ENCODE peak calls at places on chromosomes 4 and X, in four cellular contexts. N, R, U and G are unnamed samples.

GRCh38 chrX:12825801-12826200 is 34.6 kb downstream of the PRPS2 start:
- DNase-seq in N (no peak), R (no peak), U (no peak), G (no peak)

GRCh38 chrX:134167804-134168203 is 69.2 kb upstream of the CCDC160 start:
- DNase-seq in N (no peak), R (no peak), U (no peak), G (no peak)

GRCh38 chr4:158818595-158818994 is 49.8 kb downstream of the FNIP2 start:
- DNase-seq in N (no peak), R (no peak), U (no peak), G (no peak)

GRCh38 chrX:105126201-105126600 is 94.3 kb downstream of the TEX13A start:
- DNase-seq in N (no peak), R (no peak), U (no peak), G (no peak)

GRCh38 chr4:2929469-2929868 is 33.7 kb downstream of the NOP14 start:
- DNase-seq in N (no peak), R (peak; percentile 16), U (no peak), G (no peak)

GRCh38 chrX:13897571-13897970 is 80.7 kb upstream of the GPM6B start:
- DNase-seq in N (no peak), R (no peak), U (no peak), G (no peak)

GRCh38 chr4:161329852-161330251 is 833.9 kb downstream of the FSTL5 start:
- DNase-seq in N (no peak), R (no peak), U (no peak), G (no peak)

GRCh38 chr4:13495753-13496152 is 11.6 kb upstream of the RAB28 start:
- DNase-seq in N (no peak), R (no peak), U (no peak), G (no peak)

GRCh38 chr4:102022343-102022742 is 231.8 kb downstream of the BANK1 start:
- DNase-seq in N (no peak), R (no peak), U (no peak), G (no peak)

GRCh38 chr4:150722908-150723362 is 141.0 kb downstream of the MAB21L2 start:
- DNase-seq in N (peak; percentile 8), R (peak; percentile 51), U (no peak), G (peak; percentile 88)

GRCh38 chr4:2879026-2879425 is 35.4 kb downstream of the ADD1 start:
- DNase-seq in N (no peak), R (no peak), U (no peak), G (no peak)

GRCh38 chr4:28232376-28232775 is 1371.7 kb downstream of the STIM2 start:
- DNase-seq in N (no peak), R (no peak), U (no peak), G (no peak)

GRCh38 chrX:110212299-110212698 is 105.6 kb downstream of the AMMECR1 start:
- DNase-seq in N (no peak), R (no peak), U (no peak), G (no peak)

GRCh38 chr4:44495136-44495535 is 46.5 kb upstream of the KCTD8 start:
- DNase-seq in N (no peak), R (no peak), U (no peak), G (no peak)

GRCh38 chr4:108881190-108881589 is 118.3 kb upstream of the ETNPPL start:
- DNase-seq in N (no peak), R (no peak), U (no peak), G (no peak)

GRCh38 chrX:40780123-40780522 is 44.8 kb upstream of the MED14 start:
- DNase-seq in N (no peak), R (no peak), U (no peak), G (peak; percentile 29)

GRCh38 chrX:23756165-23756564 is 13.1 kb upstream of the ACOT9 start:
- DNase-seq in N (peak; percentile 80), R (peak; percentile 25), U (peak; percentile 61), G (peak; percentile 27)

GRCh38 chr4:74428278-74428677 is 16.7 kb upstream of the AREG start:
- DNase-seq in N (no peak), R (no peak), U (no peak), G (no peak)

GRCh38 chrX:131747173-131747572 is 203.3 kb downstream of the OR13H1 start:
- DNase-seq in N (no peak), R (peak; percentile 66), U (peak; percentile 84), G (no peak)

GRCh38 chrX:42027367-42028025 is 104.1 kb upstream of the CASK start:
- DNase-seq in N (no peak), R (no peak), U (no peak), G (no peak)

GRCh38 chrX:54446084-54446483 is 5.9 kb downstream of the TSR2 start:
- DNase-seq in N (no peak), R (no peak), U (no peak), G (no peak)

GRCh38 chr4:119300388-119301131 is 21.4 kb downstream of the FABP2 start:
- DNase-seq in N (peak; percentile 95), R (peak; percentile 90), U (peak; percentile 90), G (peak; percentile 95)

GRCh38 chrX:36642052-36642451 is 366.1 kb upstream of the FAM47C start:
- DNase-seq in N (no peak), R (no peak), U (no peak), G (no peak)

GRCh38 chr4:10077101-10077491 is 39.5 kb downstream of the WDR1 start:
- DNase-seq in N (no peak), R (peak; percentile 17), U (no peak), G (no peak)

GRCh38 chrX:104351173-104351769 is 96.5 kb upstream of the ESX1 start:
- DNase-seq in N (no peak), R (no peak), U (no peak), G (no peak)

GRCh38 chrX:153245288-153245731 is 66.2 kb downstream of the MAGEA1 start:
- DNase-seq in N (peak; percentile 53), R (no peak), U (no peak), G (no peak)

GRCh38 chr4:147340547-147341225 is 140.2 kb upstream of the EDNRA start:
- DNase-seq in N (no peak), R (no peak), U (no peak), G (no peak)

GRCh38 chrX:34918856-34919255 is 23.7 kb upstream of the FAM47B start:
- DNase-seq in N (peak; percentile 74), R (no peak), U (no peak), G (no peak)

GRCh38 chr4:17276821-17277220 is 235.1 kb downstream of the QDPR start:
- DNase-seq in N (no peak), R (peak; percentile 25), U (no peak), G (peak; percentile 33)

GRCh38 chr4:14375816-14376215 is 626.5 kb upstream of the CPEB2 start:
- DNase-seq in N (no peak), R (no peak), U (no peak), G (no peak)

GRCh38 chr4:102734591-102735385 is 26.0 kb downstream of the MANBA start:
- DNase-seq in N (no peak), R (no peak), U (no peak), G (no peak)

GRCh38 chr4:171875291-171875690 is 62.1 kb downstream of the GALNTL6 start:
- DNase-seq in N (no peak), R (no peak), U (no peak), G (no peak)

GRCh38 chr4:99586322-99586721 is 11.7 kb downstream of the MTTP start:
- DNase-seq in N (no peak), R (no peak), U (no peak), G (no peak)

GRCh38 chr4:36024901-36025610 is 219.3 kb downstream of the ARAP2 start:
- DNase-seq in N (no peak), R (no peak), U (no peak), G (no peak)

GRCh38 chrX:48474127-48474526 is 1.9 kb upstream of the FTSJ1 start:
- DNase-seq in N (no peak), R (no peak), U (no peak), G (no peak)

GRCh38 chr4:20544645-20545044 is 155.6 kb upstream of the PACRGL start:
- DNase-seq in N (peak; percentile 42), R (no peak), U (no peak), G (no peak)

GRCh38 chr4:175905939-175906338 is 93.9 kb upstream of the GPM6A start:
- DNase-seq in N (no peak), R (no peak), U (no peak), G (no peak)

GRCh38 chrX:9147631-9148189 is 113.8 kb upstream of the FAM9B start:
- DNase-seq in N (no peak), R (no peak), U (no peak), G (no peak)
- H3K4me3 ChIP-seq in N (no peak overlapping the region), R (no peak overlapping the region), U (no peak overlapping the region), G (no peak overlapping the region)

DNA sequence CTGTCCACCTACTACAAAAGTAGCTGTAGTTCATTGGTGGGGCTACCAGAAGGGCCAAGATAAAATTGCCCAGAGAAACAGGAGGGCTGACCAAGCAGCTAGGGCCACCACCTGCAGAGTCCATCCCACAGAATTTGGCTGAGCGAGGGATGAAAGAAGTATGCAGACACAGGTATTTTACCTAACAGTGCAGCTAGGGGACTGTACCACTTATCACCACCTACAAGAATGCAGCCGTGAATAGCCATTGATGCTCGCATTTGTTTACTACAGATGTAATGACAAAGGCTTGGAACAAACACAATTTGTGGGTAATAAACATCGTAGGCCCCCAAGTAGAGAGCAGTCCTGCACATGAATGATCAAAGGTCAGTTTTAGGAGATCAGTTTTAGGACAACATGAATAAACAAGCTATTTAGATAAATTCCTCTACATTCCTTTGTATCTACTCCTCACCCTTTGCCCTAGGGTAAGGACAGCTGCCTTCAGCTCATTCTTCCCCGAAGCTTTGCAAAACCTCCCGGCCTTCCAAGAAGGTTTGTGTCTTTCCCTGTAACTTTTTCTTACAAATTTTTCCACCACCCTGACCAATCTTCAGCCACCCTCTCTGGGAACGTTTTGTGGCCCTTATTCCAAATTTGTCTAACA is 49.5 kb downstream of the ZNF718 start:
- DNase-seq in N (no peak), R (no peak), U (no peak), G (no peak)
- H3K9me3 ChIP-seq in N (peaks cover 2% of the 10 kb centered on the region), R (no peaks in the 10 kb centered on the region), U (peaks cover 4% of the 10 kb centered on the region), G (peaks cover 99% of the 10 kb centered on the region)

DNA sequence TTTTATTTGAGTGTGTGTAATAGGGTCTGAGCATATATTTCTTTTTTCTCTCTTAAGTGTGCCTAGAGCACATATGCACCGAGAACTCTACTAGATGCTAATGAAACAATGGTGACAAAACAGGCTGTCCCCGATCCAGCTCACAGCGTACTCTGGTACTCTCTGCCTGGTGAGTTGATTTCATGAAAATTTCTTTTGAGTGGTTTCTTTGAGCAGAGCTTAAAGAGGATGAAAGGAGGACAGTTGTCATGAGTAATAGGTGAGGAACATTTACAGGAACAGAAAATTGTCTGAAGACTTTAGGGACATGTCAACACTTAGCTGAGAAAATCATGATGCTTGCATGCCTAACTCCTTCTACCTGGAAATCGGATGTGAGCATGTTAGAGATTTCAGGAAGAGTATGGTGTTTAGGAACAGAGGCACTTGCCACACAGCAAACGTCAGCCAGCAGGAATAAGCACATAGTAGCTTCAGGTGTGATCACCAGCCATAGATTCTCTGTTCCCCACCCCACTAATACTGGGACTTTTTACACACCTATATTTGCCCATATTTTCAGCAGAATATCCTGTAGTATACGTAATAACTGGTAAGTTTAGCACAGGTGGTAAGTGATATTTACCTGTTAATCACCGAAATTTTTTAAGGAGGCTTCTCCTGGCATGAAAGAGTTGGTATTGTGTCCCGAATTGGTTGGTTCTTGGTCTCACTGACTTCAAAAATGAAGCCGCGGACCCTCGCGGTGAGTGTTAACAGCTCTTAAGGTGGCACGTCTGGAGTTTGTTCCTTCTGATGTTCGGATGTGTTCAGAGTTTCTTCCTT is 111.1 kb downstream of the ZNF330 start:
- DNase-seq in N (no peak), R (no peak), U (no peak), G (no peak)
- H3K4me3 ChIP-seq in N (no peak overlapping the region), R (no peak overlapping the region), U (no peak overlapping the region), G (peak overlapping the region; percentile 61)

DNA sequence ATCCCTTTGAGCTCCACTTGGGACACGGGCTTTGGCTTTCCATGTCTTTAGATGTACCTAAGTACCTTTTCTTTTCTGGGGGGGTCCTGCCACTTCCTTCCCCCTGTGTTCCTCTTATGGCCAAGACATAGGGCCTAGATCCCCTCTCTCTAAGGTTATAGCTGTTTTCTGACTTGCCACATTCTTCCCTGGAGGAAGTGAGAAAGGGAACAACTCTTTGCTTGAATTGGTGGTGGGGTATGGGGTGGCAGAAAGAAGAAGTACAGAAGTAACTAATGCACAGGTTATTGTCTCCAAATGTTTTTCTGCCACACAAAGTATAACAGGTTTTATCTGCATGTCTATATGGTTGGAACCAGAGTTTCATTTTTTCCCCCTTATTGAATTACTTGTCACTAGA is 29.7 kb upstream of the DIPK2B start:
- DNase-seq in N (no peak), R (no peak), U (no peak), G (no peak)
- H3K9me3 ChIP-seq in N (no peaks in the 10 kb centered on the region), R (no peaks in the 10 kb centered on the region), U (no peaks in the 10 kb centered on the region), G (no peaks in the 10 kb centered on the region)